ENCODE peak calls at places on chromosomes 5 and 9, in six cellular contexts. L is left lung, O is prostate gland, N is GM12878, R is choroid plexus epithelial cell, W is dorsolateral prefrontal cortex. Y is an unnamed sample.

GRCh38 chr9:103601287-103601686 is 492.8 kb upstream of the SMC2 start:
- DNase-seq in R (no peak), W (no peak), O (no peak), N (no peak), L (no peak), Y (no peak)

GRCh38 chr5:141680178-141680577 is 1.9 kb downstream of the ARAP3 start:
- DNase-seq in L (no peak), O (no peak), W (no peak), N (no peak), R (no peak), Y (no peak)

GRCh38 chr9:135600296-135600805 is 38.8 kb downstream of the PAEP start:
- DNase-seq in O (no peak), L (no peak), R (no peak), W (no peak), N (no peak), Y (no peak)

GRCh38 chr5:54760182-54760935 is 225.0 kb downstream of the ESM1 start:
- DNase-seq in W (no peak), O (no peak), N (no peak), L (no peak), R (peak), Y (no peak)

GRCh38 chr5:154487541-154487940 is 9.5 kb upstream of the HAND1 start:
- DNase-seq in O (no peak), L (no peak), R (no peak), N (peak), W (no peak), Y (no peak)

GRCh38 chr5:51386916-51387853 is 3.9 kb downstream of the ISL1 start:
- DNase-seq in N (no peak), R (no peak), O (no peak), W (no peak), L (peak), Y (no peak)

GRCh38 chr5:23072179-23072578 is 219.0 kb upstream of the CDH12 start:
- DNase-seq in W (no peak), R (no peak), N (no peak), O (no peak), L (no peak), Y (no peak)

GRCh38 chr9:893843-894420 is 52.4 kb downstream of the DMRT1 start:
- DNase-seq in O (peak), R (peak), N (peak), W (no peak), L (no peak), Y (no peak)

DNA sequence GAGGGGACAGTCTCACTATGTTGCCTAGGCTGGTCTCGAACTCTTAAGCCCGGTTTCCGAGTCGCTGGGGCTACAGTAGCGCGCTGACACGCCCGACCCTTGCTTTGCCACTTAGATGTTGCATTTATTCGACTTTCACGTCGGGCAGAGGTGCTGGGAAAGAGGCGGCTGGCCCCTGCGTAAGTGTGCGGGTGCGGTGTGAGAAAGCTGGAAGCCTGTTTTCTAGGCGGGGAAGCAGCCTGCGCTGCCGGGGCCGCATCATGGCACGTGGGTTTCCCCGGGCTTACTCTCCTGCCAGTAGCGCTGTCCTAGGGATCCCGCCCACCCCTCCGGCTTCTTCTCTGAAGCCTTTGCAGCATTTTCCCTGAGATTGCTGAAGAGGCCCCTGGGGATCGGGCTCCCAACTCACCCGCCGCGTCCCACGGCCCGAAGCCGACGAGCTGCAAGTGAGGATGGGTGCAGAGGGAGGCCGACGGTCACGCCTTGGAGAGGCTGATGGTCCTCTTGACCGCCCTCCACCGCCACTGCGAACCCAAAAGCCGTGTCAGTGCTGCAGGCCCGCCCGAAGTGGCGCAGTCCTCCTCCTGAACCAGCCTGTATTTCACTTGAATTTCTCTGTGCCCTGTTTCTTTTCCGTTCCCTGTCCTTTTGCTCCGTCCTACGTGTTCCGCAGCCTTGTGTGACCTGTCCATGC is 5.8 kb upstream of the TRIM41 start:
- DNase-seq in O (no peak), R (peak), W (peak), L (no peak), N (peak), Y (no peak)
- TF ChIP-seq CTCF in O (no peak), R (peak), W (no peak), L (no peak), N (peak), Y (peak)

GRCh38 chr9:122092611-122093506 is at the start of gene TTLL11:
- DNase-seq in L (peak), W (peak), R (peak), N (peak), O (peak), Y (peak)
- H3K4me3 ChIP-seq in L (peak), W (peak), R (peak), N (peak), O (peak), Y (peak)

DNA sequence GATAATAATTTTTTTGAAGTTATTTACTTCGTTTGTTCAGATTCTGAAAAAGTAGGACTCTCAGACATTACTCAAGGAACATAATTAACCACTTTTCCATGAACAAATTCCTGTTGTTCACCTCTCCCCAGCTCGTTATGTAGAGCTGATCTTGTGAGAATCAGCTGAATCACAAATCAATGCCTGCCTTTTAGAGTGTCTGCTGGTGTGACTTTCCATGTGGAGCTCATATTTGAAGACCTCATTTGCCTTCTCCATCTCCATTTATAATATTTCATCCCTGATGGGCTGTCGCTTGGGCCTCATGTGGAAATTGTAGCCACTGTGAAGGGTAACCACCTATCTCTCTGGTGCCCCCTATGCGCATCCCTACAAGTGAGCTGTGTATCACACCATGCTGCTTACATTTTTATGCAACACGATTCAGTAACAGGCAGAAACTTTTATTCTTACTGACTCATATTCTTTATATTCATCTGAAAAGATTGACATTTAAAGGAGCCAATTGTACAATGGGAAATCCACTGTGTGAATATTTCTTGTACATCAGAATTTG is 111.3 kb downstream of the STK32A start:
- DNase-seq in L (no peak), N (no peak), O (no peak), R (no peak), W (no peak), Y (no peak)
- TF ChIP-seq CTCF in L (no peak), N (peak), O (no peak), R (peak), W (no peak), Y (no peak)

GRCh38 chr5:143401253-143401845 is 2.1 kb downstream of the NR3C1 start:
- DNase-seq in R (no peak), W (no peak), O (no peak), L (no peak), N (no peak), Y (no peak)

GRCh38 chr5:143400541-143401252 is 2.8 kb downstream of the NR3C1 start:
- DNase-seq in N (no peak), O (no peak), R (peak), L (no peak), W (no peak), Y (no peak)

GRCh38 chr5:143398053-143398355 is 5.5 kb downstream of the NR3C1 start:
- DNase-seq in W (no peak), O (no peak), N (no peak), R (no peak), L (no peak), Y (no peak)

GRCh38 chr5:143398451-143399237 is 4.8 kb downstream of the NR3C1 start:
- DNase-seq in R (peak), O (no peak), N (no peak), W (no peak), L (no peak), Y (no peak)

DNA sequence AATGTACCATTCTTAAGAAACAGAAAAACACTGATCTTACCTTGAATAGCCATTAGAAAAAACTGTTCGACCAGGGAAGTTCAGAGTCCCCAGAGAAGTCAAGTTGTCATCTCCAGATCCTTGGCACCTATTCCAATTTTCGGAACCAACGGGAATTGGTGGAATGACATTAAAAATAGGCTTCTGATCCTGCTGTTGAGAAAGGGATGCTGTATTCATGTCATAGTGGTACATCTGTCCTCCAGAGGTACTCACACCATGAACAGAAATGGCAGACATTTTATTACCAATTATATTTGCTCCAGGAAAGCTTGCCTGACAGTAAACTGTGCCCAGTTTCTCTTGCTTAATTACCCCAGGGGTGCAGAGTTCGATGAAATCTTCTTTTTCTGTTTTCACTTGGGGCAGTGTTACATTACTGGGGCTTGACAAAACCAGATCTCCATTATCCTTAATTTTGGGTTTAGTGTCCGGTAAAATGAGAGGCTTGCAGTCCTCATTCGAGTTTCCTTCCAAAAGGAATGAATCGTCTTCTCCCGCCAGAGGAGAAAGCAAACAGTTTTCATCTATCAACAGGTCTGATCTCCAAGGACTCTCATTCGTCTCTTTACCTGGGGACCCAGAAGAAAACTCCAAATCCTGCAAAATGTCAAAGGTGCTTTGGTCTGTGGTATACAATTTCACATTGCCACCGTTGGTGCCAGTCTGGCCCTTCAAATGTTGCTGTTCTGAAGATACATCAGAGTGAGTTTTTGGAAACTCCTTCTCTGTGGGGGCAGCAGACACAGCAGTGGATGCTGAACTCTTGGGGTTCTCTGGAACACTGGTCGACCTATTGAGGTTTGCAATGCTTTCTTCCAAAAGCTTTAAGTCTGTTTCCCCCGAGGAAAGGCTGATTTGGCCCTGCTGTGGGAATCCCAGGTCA is 3.6 kb downstream of the NR3C1 start:
- DNase-seq in O (no peak), W (no peak), L (no peak), R (no peak), N (no peak), Y (no peak)
- H3K4me3 ChIP-seq in O (no peak), W (peak), L (peak), R (peak), N (peak), Y (peak)

GRCh38 chr5:157327771-157328170 is 61.8 kb downstream of the CYFIP2 start:
- DNase-seq in N (no peak), O (no peak), W (no peak), R (no peak), L (no peak), Y (no peak)

GRCh38 chr5:157326440-157327023 is 60.6 kb downstream of the CYFIP2 start:
- DNase-seq in W (no peak), L (no peak), N (no peak), R (no peak), O (no peak), Y (no peak)

GRCh38 chr5:157322581-157322980 is 56.7 kb downstream of the CYFIP2 start:
- DNase-seq in R (no peak), L (no peak), N (no peak), W (no peak), O (no peak), Y (no peak)

GRCh38 chr5:157323107-157323706 is 57.3 kb downstream of the CYFIP2 start:
- DNase-seq in L (no peak), O (no peak), W (no peak), R (no peak), N (no peak), Y (no peak)

DNA sequence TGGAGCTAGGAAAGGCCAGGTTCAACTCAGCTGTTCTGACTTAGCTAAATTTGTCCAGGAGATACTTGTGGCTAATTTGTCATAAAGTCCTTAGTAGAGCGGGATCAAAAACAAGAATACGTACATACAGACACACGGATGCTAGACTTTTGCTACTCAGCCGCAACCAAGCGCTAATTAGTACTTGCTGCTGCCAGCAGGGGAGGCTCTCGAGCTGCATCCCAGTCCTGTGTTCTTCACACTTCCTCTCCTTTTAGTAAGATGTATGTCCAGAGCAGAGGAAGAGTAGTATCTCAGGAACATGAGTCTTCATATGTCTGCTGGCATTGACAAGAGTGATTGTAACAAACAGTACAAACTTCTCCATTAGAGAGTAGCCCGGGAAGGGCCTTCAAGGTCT is 58.3 kb downstream of the CYFIP2 start:
- DNase-seq in R (peak), W (no peak), N (no peak), O (no peak), L (no peak), Y (no peak)
- TF ChIP-seq CTCF in R (peak), W (no peak), N (peak), O (no peak), L (no peak), Y (peak)

GRCh38 chr5:181186902-181187499 is 18.0 kb downstream of the TRIM7 start:
- DNase-seq in O (no peak), L (no peak), R (no peak), N (no peak), W (no peak), Y (no peak)
- H3K4me3 ChIP-seq in O (no peak), L (no peak), R (peak), N (peak), W (peak), Y (peak)

GRCh38 chr5:34517249-34517648 is 138.9 kb upstream of the RAI14 start:
- DNase-seq in R (peak), W (no peak), N (no peak), L (no peak), O (no peak), Y (no peak)
- TF ChIP-seq CTCF in R (peak), W (no peak), N (no peak), L (no peak), O (no peak), Y (no peak)

GRCh38 chr5:149940941-149941644 is 3.5 kb downstream of the PDE6A start:
- DNase-seq in L (no peak), O (peak), N (no peak), R (no peak), W (no peak), Y (no peak)

GRCh38 chr5:149938272-149938671 is 6.3 kb downstream of the PDE6A start:
- DNase-seq in O (peak), L (no peak), N (no peak), W (no peak), R (peak), Y (no peak)

GRCh38 chr5:149940077-149940574 is 4.5 kb downstream of the PDE6A start:
- DNase-seq in R (peak), O (no peak), N (no peak), W (no peak), L (no peak), Y (no peak)

GRCh38 chr5:149938791-149939358 is 5.7 kb downstream of the PDE6A start:
- DNase-seq in N (no peak), W (no peak), R (peak), O (peak), L (no peak), Y (peak)

DNA sequence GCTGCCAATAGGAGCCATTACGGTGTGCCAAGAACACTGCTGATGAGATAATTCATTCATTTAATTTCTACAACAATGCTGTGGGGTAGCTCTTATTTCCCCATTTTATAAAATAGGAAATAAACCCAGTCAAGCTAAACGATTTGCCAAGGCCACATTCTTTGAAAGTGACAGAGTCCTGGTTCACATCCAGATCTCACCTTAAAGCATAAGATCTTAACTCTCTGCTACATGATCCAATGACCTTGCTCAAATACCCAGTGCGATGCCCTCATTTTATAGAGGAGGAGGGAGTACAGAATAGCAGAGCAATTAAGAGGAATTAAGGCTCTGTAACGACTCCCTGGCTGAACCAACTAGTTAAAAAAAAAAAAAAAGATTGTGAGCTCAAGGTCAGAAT is 5.0 kb downstream of the PDE6A start:
- DNase-seq in L (no peak), R (no peak), W (no peak), N (no peak), O (no peak), Y (no peak)
- H3K4me3 ChIP-seq in L (no peak), R (no peak), W (no peak), N (no peak), O (no peak), Y (no peak)